ENCODE peak calls at places on chromosomes 4 and X, in eight cellular contexts. W, Z, U, E, D, A, K and N are unnamed samples. For H3K4me1, the result is how much of the 10 kb centered on the place peaks cover.

GRCh38 chr4:2786152-2786671 is 6.7 kb upstream of the SH3BP2 start:
- DNase-seq in E (no peak), W (peak), D (no peak), U (no peak), A (no peak), Z (no peak), K (no peak), N (no peak)

GRCh38 chr4:1983053-1983845 is 25.5 kb downstream of the NELFA start:
- DNase-seq in W (no peak), Z (no peak), E (no peak), U (no peak), K (no peak), D (peak), A (no peak), N (no peak)

GRCh38 chrX:109384569-109385174 is 97.2 kb downstream of the GUCY2F start:
- DNase-seq in U (no peak), A (no peak), D (no peak), K (no peak), Z (peak), W (no peak), E (no peak), N (peak)

GRCh38 chr4:88809561-88810219 is 112.1 kb upstream of the NAP1L5 start:
- DNase-seq in A (no peak), D (no peak), K (no peak), Z (no peak), W (no peak), U (no peak), E (no peak), N (no peak)

GRCh38 chr4:24473309-24473721 is 111.0 kb downstream of the DHX15 start:
- DNase-seq in D (peak), U (no peak), A (no peak), W (peak), K (peak), Z (peak), E (no peak), N (peak)

GRCh38 chr4:48974979-48975640 is 11.0 kb upstream of the CWH43 start:
- DNase-seq in K (no peak), D (no peak), A (no peak), U (no peak), Z (no peak), W (no peak), E (no peak), N (no peak)

GRCh38 chrX:19897087-19897486 is 9.7 kb upstream of the SH3KBP1 start:
- DNase-seq in D (no peak), Z (no peak), K (no peak), U (no peak), E (no peak), W (no peak), A (no peak), N (no peak)

GRCh38 chr4:38872620-38873019 is 5.0 kb downstream of the FAM114A1 start:
- DNase-seq in A (no peak), E (no peak), W (peak), D (no peak), U (no peak), K (no peak), Z (no peak), N (no peak)

GRCh38 chr4:55184600-55185523 is 59.5 kb upstream of the KDR start:
- DNase-seq in E (no peak), K (no peak), W (peak), A (peak), U (no peak), Z (no peak), D (no peak), N (no peak)

GRCh38 chr4:1983846-1984405 is 24.8 kb downstream of the NELFA start:
- DNase-seq in U (no peak), W (no peak), A (no peak), K (no peak), D (peak), Z (peak), E (no peak), N (no peak)

GRCh38 chrX:66731398-66731797 is 92.5 kb upstream of the EDA2R start:
- DNase-seq in E (no peak), W (no peak), D (no peak), A (no peak), Z (no peak), K (no peak), U (no peak), N (no peak)

GRCh38 chr4:165383757-165384156 is 4.9 kb downstream of the CPE start:
- DNase-seq in K (no peak), E (no peak), W (no peak), Z (no peak), D (no peak), U (no peak), A (no peak), N (no peak)

GRCh38 chr4:98539299-98539698 is 119.1 kb downstream of the TSPAN5 start:
- DNase-seq in E (no peak), U (no peak), W (no peak), A (no peak), Z (no peak), K (no peak), D (no peak), N (no peak)

GRCh38 chr4:62450740-62451139 is 1250.6 kb downstream of the ADGRL3 start:
- DNase-seq in D (no peak), K (no peak), U (no peak), Z (no peak), E (no peak), W (no peak), A (no peak), N (no peak)

GRCh38 chr4:119299221-119300071 is 22.5 kb downstream of the FABP2 start:
- DNase-seq in Z (no peak), U (no peak), K (no peak), E (no peak), W (no peak), A (no peak), D (no peak), N (no peak)

GRCh38 chr4:75561789-75562188 is 5.9 kb downstream of the ODAPH start:
- DNase-seq in Z (no peak), A (no peak), E (no peak), W (no peak), D (no peak), U (no peak), K (no peak), N (no peak)

GRCh38 chr4:180710643-180711337 is 1532.4 kb upstream of the TENM3 start:
- DNase-seq in K (no peak), W (no peak), Z (no peak), A (no peak), D (no peak), E (no peak), U (no peak), N (no peak)

GRCh38 chr4:7108660-7109059 is 40.8 kb upstream of the GRPEL1 start:
- DNase-seq in D (no peak), E (no peak), W (no peak), U (no peak), K (no peak), A (no peak), Z (no peak), N (peak)

GRCh38 chr4:173009129-173009823 is 159.3 kb upstream of the GALNT7 start:
- DNase-seq in K (no peak), U (no peak), Z (no peak), A (no peak), W (no peak), E (no peak), D (no peak), N (no peak)

GRCh38 chr4:38894340-38894982 is 26.9 kb downstream of the FAM114A1 start:
- DNase-seq in E (no peak), D (no peak), Z (no peak), U (no peak), K (no peak), W (no peak), A (no peak), N (no peak)

GRCh38 chr4:111070390-111070789 is 447.5 kb upstream of the PITX2 start:
- DNase-seq in U (no peak), K (no peak), A (no peak), W (no peak), Z (no peak), E (no peak), D (no peak), N (no peak)

GRCh38 chr4:116110713-116111112 is 974.7 kb downstream of the TRAM1L1 start:
- DNase-seq in D (no peak), U (no peak), Z (no peak), E (no peak), W (no peak), K (no peak), A (no peak), N (no peak)

GRCh38 chr4:76624271-76624681 is 189.2 kb downstream of the SHROOM3 start:
- DNase-seq in U (no peak), A (no peak), D (no peak), E (no peak), W (no peak), K (peak), Z (peak), N (peak)

GRCh38 chr4:143248827-143249226 is 64.1 kb downstream of the USP38 start:
- DNase-seq in W (no peak), D (no peak), K (no peak), U (no peak), E (no peak), A (no peak), Z (no peak), N (no peak)

GRCh38 chr4:40240040-40240653 is 43.3 kb downstream of the RHOH start:
- DNase-seq in U (no peak), E (no peak), A (no peak), Z (no peak), D (no peak), K (no peak), W (no peak), N (no peak)

GRCh38 chr4:73539386-73539785 is 57.8 kb downstream of the AFM start:
- DNase-seq in W (no peak), K (no peak), Z (no peak), D (no peak), A (no peak), E (no peak), U (no peak), N (no peak)

GRCh38 chr4:73544620-73545019 is 63.1 kb downstream of the AFM start:
- DNase-seq in A (no peak), W (no peak), E (no peak), U (no peak), Z (no peak), K (no peak), D (no peak), N (no peak)

GRCh38 chr4:73538162-73538561 is 56.6 kb downstream of the AFM start:
- DNase-seq in D (no peak), K (no peak), A (no peak), W (no peak), Z (no peak), U (no peak), E (no peak), N (no peak)

GRCh38 chr4:73541251-73541650 is 59.7 kb downstream of the AFM start:
- DNase-seq in U (no peak), E (no peak), Z (no peak), D (no peak), W (no peak), K (no peak), A (no peak), N (no peak)
- TF ChIP-seq POLR2A in U (no peak), E (no peak), Z (no peak), D (no peak), W (no peak), K (no peak), A (no peak), N (no peak)

DNA sequence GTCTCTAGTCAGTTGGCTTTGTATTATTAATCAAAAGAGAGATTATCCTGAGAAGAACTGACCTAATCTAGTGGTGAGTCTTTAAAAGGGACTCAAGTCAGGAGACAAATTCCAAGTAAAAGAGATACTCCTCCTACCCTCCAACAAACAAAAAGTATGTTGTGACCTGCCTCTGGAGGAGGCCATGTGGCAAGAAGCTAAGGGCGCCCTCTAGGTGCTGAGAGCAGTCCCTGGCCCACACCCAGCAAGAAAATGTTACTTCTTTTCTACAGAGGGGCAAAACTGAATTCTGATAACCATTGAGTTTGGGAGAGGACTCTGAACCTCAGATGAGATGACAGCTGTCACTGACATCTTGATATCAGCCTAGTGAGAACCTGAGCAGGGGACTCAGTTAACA is 953.6 kb upstream of the AGA start:
- DNase-seq in A (no peak), K (no peak), D (no peak), U (no peak), E (no peak), W (no peak), Z (no peak), N (no peak)
- TF ChIP-seq CTCF in A (no peak), K (no peak), D (no peak), U (no peak), E (no peak), W (no peak), Z (no peak), N (no peak)

GRCh38 chrX:72272868-72273267 is 4.2 kb downstream of the RPS4X start:
- DNase-seq in U (no peak), W (no peak), Z (no peak), D (no peak), K (no peak), E (no peak), A (no peak), N (no peak)
- H3K4me1 ChIP-seq in U (half or more), W (under half), Z (under half), D (under half), K (under half), E (under half), A (under half), N (under half)

GRCh38 chrX:153907456-153907855 is 3.0 kb downstream of the AVPR2 start:
- DNase-seq in U (no peak), Z (no peak), E (no peak), K (no peak), W (no peak), D (peak), A (no peak), N (no peak)
- TF ChIP-seq POLR2A in U (no peak), Z (no peak), E (no peak), K (no peak), W (no peak), D (no peak), A (no peak), N (no peak)

GRCh38 chrX:49108641-49109040 is 14.9 kb downstream of the GPKOW start:
- DNase-seq in Z (no peak), K (no peak), D (no peak), W (no peak), U (no peak), E (no peak), A (no peak), N (no peak)

GRCh38 chrX:49110417-49110816 is 13.1 kb downstream of the GPKOW start:
- DNase-seq in W (no peak), A (no peak), K (no peak), D (no peak), E (no peak), U (no peak), Z (no peak), N (no peak)

GRCh38 chrX:49106296-49106695 is 17.2 kb downstream of the GPKOW start:
- DNase-seq in U (no peak), Z (no peak), E (no peak), W (no peak), A (no peak), D (no peak), K (no peak), N (no peak)

GRCh38 chrX:49103637-49104036 is 19.9 kb downstream of the GPKOW start:
- DNase-seq in K (no peak), U (no peak), W (no peak), D (no peak), Z (no peak), E (no peak), A (no peak), N (no peak)

GRCh38 chrX:49106930-49107329 is 16.6 kb downstream of the GPKOW start:
- DNase-seq in D (no peak), U (no peak), E (peak), W (no peak), A (no peak), Z (no peak), K (no peak), N (no peak)
- TF ChIP-seq CTCF in D (peak), U (peak), E (no peak), W (peak), A (no peak), Z (no peak), K (no peak), N (no peak)

DNA sequence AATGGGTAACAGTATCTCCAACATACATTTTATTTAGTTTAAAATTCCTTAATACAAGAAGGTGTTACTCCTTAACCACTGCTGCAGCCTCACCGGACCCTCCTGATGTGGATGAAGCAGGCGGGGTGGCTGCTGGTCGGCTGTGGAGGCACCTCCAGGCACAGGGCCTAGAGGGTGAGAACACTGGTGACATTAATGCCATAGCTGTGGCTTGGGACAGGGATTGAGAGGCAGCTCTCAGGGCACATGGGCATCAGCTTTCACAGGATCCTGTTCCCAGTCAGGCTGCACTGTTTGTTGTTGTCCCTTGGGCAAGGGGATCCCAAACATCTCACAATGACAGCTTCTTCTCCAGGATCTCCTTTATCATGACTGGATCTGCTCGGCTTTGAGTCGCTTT is 90.0 kb downstream of the GATB start:
- DNase-seq in W (no peak), U (no peak), Z (no peak), E (peak), A (no peak), D (peak), K (no peak), N (no peak)
- H3K4me1 ChIP-seq in W (under half), U (under half), Z (under half), E (half or more), A (under half), D (under half), K (under half), N (under half)

DNA sequence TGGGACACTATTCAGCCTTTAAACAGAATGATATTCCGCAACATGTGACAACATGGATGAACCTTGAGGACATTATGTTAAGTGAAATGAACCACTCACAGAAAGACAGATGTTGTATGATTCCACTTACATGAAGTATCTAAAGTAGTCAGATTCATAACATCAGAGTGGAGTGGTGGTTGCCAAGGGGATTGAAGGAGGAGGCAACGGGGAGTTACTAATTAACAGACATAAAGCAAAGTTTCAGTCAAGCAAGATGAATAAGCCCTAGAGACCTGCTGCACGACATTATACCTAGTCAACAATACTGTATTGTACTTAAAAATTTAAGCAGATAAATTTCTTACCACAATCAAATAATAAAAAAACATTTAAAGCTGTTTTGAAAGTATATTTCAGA is 105.0 kb upstream of the NR0B1 start:
- DNase-seq in E (no peak), K (no peak), D (no peak), Z (no peak), A (no peak), W (no peak), U (no peak), N (no peak)
- TF ChIP-seq POLR2A in E (no peak), K (no peak), D (no peak), Z (no peak), A (no peak), W (no peak), U (no peak), N (no peak)

DNA sequence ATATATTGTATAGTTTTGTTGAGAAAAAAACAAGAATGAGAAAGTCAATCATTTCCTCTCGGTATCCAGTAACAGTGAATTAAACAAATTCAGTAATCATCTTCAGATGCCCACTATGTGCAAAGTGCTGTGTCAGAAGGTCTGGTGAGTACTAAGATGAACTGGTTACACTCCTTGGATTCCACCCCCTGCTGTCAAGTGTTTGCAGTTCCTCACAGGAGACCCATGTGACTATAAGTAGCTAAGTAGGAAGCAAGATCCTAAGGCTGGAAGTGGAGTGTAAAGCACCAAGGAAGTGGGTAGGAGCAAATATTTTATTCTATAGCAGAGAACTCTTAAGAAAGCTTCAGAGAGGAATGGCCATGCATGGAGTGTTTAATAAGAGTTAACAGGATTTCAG is 73.6 kb downstream of the SNX25 start:
- DNase-seq in K (no peak), U (no peak), D (no peak), W (no peak), E (no peak), A (no peak), Z (no peak), N (no peak)
- TF ChIP-seq CTCF in K (no peak), U (no peak), D (no peak), W (no peak), E (no peak), A (no peak), Z (no peak), N (no peak)

GRCh38 chr4:56909083-56909981 is 1.6 kb downstream of the REST start:
- DNase-seq in U (no peak), W (peak), A (no peak), Z (peak), K (peak), D (no peak), E (peak), N (no peak)
- H3K4me1 ChIP-seq in U (half or more), W (under half), A (under half), Z (half or more), K (under half), D (under half), E (under half), N (under half)

GRCh38 chr4:121688261-121688660 is 8.5 kb downstream of the ANXA5 start:
- DNase-seq in E (no peak), Z (no peak), D (no peak), A (no peak), K (no peak), U (no peak), W (no peak), N (no peak)
- TF ChIP-seq POLR2A in E (no peak), Z (no peak), D (no peak), A (no peak), K (no peak), U (no peak), W (no peak), N (no peak)